ENCODE peak calls at places on chromosomes 1 and 21, in four cellular contexts. A, W, M and G are unnamed samples.
A peak's percentile ranks its signal among the peaks of the same experiment; 100 is the strongest.

GRCh38 chr1:28663871-28664470 is 4.6 kb upstream of the GMEB1 start:
- DNase-seq in A (no peak), M (no peak), W (no peak), G (no peak)

GRCh38 chr1:30605441-30605920 is 117.9 kb downstream of the MATN1 start:
- DNase-seq in A (no peak), W (no peak), M (no peak), G (no peak)

GRCh38 chr21:41664881-41665765 is 101.7 kb downstream of the RIPK4 start:
- DNase-seq in A (no peak), M (no peak), W (no peak), G (no peak)

GRCh38 chr1:27571439-27572018 is 32.4 kb downstream of the AHDC1 start:
- DNase-seq in M (no peak), A (peak; percentile 57), W (peak; percentile 59), G (peak; percentile 42)

GRCh38 chr1:156625436-156626078 is 6.3 kb downstream of the HAPLN2 start:
- DNase-seq in M (no peak), A (peak; percentile 66), W (peak; percentile 77), G (no peak)

GRCh38 chr21:45116066-45116465 is 41.7 kb downstream of the ADARB1 start:
- DNase-seq in W (no peak), M (no peak), A (no peak), G (no peak)

GRCh38 chr1:10160173-10160572 is 50.2 kb upstream of the KIF1B start:
- DNase-seq in A (no peak), M (no peak), W (no peak), G (no peak)

GRCh38 chr1:23590058-23590783 is 30.9 kb upstream of the ID3 start:
- DNase-seq in A (no peak), W (peak; percentile 47), M (no peak), G (no peak)

GRCh38 chr1:242467556-242468145 is 56.8 kb downstream of the PLD5 start:
- DNase-seq in A (peak; percentile 69), W (peak; percentile 53), M (no peak), G (peak; percentile 29)

GRCh38 chr1:244353572-244354091 is 98.1 kb downstream of the ADSS2 start:
- DNase-seq in M (no peak), W (peak; percentile 73), A (peak; percentile 31), G (peak; percentile 37)

GRCh38 chr21:36589352-36589971 is 109.5 kb upstream of the SIM2 start:
- DNase-seq in M (peak; percentile 16), A (peak; percentile 60), W (peak; percentile 66), G (peak; percentile 15)

GRCh38 chr1:913491-914252 is 10.1 kb upstream of the SAMD11 start:
- DNase-seq in A (peak; percentile 8), W (no peak), M (no peak), G (no peak)

GRCh38 chr1:36109041-36109679 is 15.9 kb downstream of the COL8A2 start:
- DNase-seq in A (no peak), M (no peak), W (no peak), G (no peak)

GRCh38 chr1:200366577-200367253 is 43.1 kb downstream of the ZNF281 start:
- DNase-seq in M (no peak), W (no peak), A (no peak), G (no peak)

GRCh38 chr1:6080469-6080868 is 34.8 kb downstream of the KCNAB2 start:
- DNase-seq in A (no peak), W (peak; percentile 42), M (no peak), G (no peak)

GRCh38 chr1:81174811-81175476 is 625.8 kb upstream of the ADGRL2 start:
- DNase-seq in M (no peak), W (no peak), A (no peak), G (no peak)

GRCh38 chr1:177884499-177885021 is 85.3 kb downstream of the SEC16B start:
- DNase-seq in A (no peak), M (no peak), W (no peak), G (no peak)

GRCh38 chr1:177883581-177883980 is 86.3 kb downstream of the SEC16B start:
- DNase-seq in M (no peak), W (no peak), A (no peak), G (no peak)
- TF ChIP-seq NR2C2 in M (no peak), W (no peak), A (no peak), G (no peak)

DNA sequence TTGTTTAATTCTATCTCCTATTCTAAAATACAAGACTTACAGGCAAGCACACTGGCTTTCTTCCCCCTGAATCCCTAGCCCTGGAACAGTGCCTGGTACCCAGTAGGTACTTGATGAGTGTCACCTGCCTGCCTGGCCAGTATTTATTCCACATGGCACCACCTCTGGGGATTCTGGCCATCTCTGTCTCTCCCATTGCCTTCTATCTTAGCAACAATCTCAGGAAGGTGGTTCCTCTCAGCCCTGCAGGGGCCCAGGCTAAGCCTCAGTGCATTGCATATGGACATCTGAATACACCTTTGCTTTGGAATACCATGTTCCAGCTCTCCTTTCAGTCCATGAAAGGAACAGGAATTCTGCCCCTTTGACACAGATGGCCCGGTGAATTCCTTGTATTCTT is 81.0 kb downstream of the HIVEP3 start:
- DNase-seq in M (no peak), A (no peak), W (no peak), G (no peak)
- TF ChIP-seq NR2C2 in M (no peak), A (no peak), W (no peak), G (no peak)

DNA sequence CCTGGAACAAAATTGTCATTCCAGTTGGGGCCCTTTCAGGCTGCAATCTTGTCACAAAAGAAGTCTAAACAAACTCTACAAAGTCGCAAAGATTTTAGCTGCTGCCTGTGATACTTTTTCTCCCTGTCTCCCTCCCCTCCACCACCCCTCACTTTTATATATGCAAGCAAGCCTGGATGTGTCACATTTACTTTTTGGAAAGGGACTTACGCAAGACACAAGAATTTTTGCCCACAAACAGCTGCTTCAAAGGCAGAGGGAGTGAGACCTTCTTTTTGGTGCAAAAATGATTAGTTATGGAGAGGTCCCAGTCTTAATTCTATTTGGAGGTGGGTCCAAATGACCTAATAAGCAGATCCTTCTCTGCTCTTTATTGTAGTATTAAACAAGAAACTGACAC is 22.9 kb upstream of the RALGPS2 start:
- DNase-seq in M (no peak), A (no peak), W (no peak), G (no peak)
- TF ChIP-seq NR2C2 in M (no peak), A (no peak), W (no peak), G (no peak)

DNA sequence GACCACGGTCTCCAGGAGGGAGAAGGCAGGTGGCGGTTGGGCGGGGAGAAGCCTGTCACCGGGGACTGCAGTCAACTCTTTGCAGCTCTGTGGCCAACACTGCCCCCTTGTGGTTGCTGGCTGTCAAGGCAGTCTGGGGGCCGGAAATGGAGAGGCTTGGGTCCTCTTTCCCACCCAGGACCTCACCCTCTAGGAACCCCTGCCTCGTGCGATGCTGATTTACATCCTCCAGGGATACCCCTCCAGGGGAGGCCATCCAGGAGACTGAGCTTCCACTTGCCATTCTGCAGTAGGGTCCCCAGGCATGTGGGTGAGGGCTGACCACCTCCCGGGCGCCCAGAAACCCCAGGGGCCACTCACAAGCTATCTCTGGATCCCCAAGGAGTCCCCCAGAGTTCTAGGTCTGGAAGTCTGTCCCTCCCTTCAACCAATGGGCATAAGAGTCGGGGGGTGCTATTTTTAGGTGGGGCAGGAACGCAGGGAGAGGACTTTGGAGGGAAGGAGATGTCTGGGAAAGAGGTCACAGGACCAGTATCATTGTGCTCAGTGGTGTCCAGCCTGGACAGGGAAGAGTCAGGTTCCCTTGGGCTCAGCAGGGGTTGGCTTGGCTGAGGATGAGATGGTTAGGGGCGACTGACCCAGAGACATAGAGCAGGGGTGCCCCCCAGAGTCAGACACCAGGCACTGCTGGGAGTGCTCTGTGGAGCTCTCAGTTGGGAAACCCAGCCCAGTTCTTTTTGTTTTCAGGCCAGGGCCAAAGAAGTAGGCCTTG is 7.1 kb upstream of the GPR61 start:
- DNase-seq in W (peak; percentile 91), M (no peak), A (peak; percentile 96), G (peak; percentile 75)
- TF ChIP-seq NR2C2 in W (peak; percentile 36), M (no peak), A (no peak), G (peak; percentile 20)

GRCh38 chr1:19209439-19209989 is 552 bp downstream of the UBR4 start:
- DNase-seq in M (no peak), W (no peak), A (no peak), G (peak; percentile 58)
- TF ChIP-seq NR2C2 in M (no peak), W (no peak), A (no peak), G (no peak)

DNA sequence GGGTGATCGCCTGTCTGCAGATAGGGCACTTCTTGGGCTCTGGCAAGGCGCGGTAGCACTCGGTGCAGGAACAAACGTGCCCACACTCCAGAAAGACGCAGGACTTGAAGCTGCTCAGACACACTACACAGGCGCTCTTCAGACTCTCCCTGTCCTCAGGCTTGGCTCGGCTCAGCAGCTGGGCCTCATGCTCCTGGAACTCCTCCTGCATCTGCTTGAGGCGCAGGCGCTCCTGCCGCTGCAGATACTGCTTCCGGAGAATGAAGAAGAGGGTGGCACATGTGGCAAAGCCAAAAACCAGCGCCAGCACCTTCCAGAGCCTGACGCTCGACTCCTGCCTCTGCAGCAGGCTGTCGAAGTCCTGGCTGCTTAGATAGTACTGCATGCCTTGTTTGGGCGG is 7.2 kb downstream of the MUL1 start:
- DNase-seq in A (no peak), W (no peak), M (no peak), G (no peak)
- TF ChIP-seq NR2C2 in A (no peak), W (no peak), M (no peak), G (no peak)

GRCh38 chr21:31987696-31988095 is 114.9 kb downstream of the HUNK start:
- DNase-seq in A (no peak), M (no peak), W (no peak), G (no peak)
- TF ChIP-seq NR2C2 in A (no peak), M (no peak), W (no peak), G (no peak)

DNA sequence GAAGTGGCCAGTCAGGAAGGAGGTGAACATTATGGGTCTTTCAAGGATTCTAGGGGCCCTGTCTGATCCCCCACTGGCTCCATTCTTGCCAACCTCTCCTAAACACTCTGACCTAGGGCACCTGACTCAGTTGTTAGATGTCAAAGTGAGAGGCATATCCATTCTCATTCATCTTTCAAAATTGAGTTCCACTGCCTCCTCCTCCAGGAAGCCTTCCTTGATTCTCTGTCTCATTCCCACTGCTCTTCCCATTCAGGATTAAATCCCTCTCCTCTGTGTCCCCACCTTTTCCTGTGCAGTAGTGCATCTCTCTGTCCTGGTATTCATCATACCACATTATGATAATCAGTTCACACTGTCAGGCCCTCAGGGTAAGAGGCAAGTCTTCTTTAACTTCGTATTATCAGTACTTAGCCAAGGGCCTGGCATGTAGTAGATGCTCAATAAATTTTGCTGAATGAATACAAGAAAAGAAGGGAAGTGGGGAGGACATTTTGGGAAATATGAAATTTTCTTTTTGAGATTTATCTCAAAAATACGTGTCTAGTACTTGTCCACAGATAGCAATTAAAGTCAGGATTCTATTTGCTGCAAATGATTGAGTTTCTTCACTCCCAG is 61.8 kb upstream of the ITPKB start:
- DNase-seq in M (no peak), W (no peak), A (no peak), G (no peak)
- TF ChIP-seq NR2C2 in M (no peak), W (no peak), A (no peak), G (no peak)

GRCh38 chr1:83026745-83027144 is 972.2 kb downstream of the TTLL7 start:
- DNase-seq in A (no peak), W (no peak), M (no peak), G (no peak)
- TF ChIP-seq NR2C2 in A (no peak), W (no peak), M (no peak), G (no peak)